ENCODE peak calls at places on chromosomes 1 and 21, in eight cellular contexts. R, G, Z, N, A, W, M and U are unnamed samples.

GRCh38 chr1:100502052-100502792 is 35.7 kb upstream of the GPR88 start:
- DNase-seq in R (no peak), G (no peak), Z (no peak), N (no peak), A (no peak), W (no peak), M (no peak), U (no peak)

GRCh38 chr1:228011721-228012311 is 5.0 kb downstream of the WNT3A start:
- DNase-seq in R (no peak), G (peak; percentile 43), Z (peak; percentile 6), N (no peak), A (peak; percentile 3), W (no peak), M (no peak), U (peak; percentile 58)

GRCh38 chr1:23278717-23279116 is 61.4 kb upstream of the HTR1D start:
- DNase-seq in R (no peak), G (no peak), Z (no peak), N (no peak), A (no peak), W (no peak), M (no peak), U (no peak)

GRCh38 chr1:62241357-62242131 is 46.9 kb downstream of the L1TD1 start:
- DNase-seq in R (no peak), G (no peak), Z (no peak), N (no peak), A (peak; percentile 47), W (peak; percentile 7), M (no peak), U (peak; percentile 13)

GRCh38 chr1:111448482-111448917 is 556 bp downstream of the WDR77 start:
- DNase-seq in R (no peak), G (no peak), Z (no peak), N (no peak), A (no peak), W (no peak), M (no peak), U (no peak)

GRCh38 chr1:207463021-207463420 is 8.9 kb downstream of the CR2 start:
- DNase-seq in R (no peak), G (no peak), Z (no peak), N (no peak), A (no peak), W (no peak), M (no peak), U (no peak)

GRCh38 chr1:92804721-92805169 is 19.8 kb upstream of the EVI5 start:
- DNase-seq in R (no peak), G (peak; percentile 79), Z (peak; percentile 65), N (no peak), A (peak; percentile 50), W (peak; percentile 21), M (no peak), U (no peak)

GRCh38 chr1:211705439-211706205 is 30.2 kb upstream of the NEK2 start:
- DNase-seq in R (no peak), G (no peak), Z (no peak), N (no peak), A (no peak), W (no peak), M (no peak), U (no peak)

GRCh38 chr1:110267260-110267659 is 57.1 kb downstream of the KCNC4 start:
- DNase-seq in R (no peak), G (no peak), Z (no peak), N (no peak), A (no peak), W (no peak), M (no peak), U (no peak)

GRCh38 chr1:16082283-16083038 is 9.0 kb upstream of the FAM131C start:
- DNase-seq in R (peak; percentile 74), G (peak; percentile 96), Z (peak; percentile 61), N (no peak), A (peak; percentile 78), W (peak; percentile 52), M (peak; percentile 69), U (peak; percentile 87)

GRCh38 chr1:36920801-36921405 is 113.4 kb downstream of the GRIK3 start:
- DNase-seq in R (no peak), G (no peak), Z (no peak), N (no peak), A (no peak), W (no peak), M (no peak), U (no peak)

GRCh38 chr1:151707541-151708065 is 9.0 kb downstream of the CELF3 start:
- DNase-seq in R (no peak), G (no peak), Z (no peak), N (no peak), A (no peak), W (no peak), M (no peak), U (no peak)

GRCh38 chr1:151706464-151707415 is 9.9 kb downstream of the CELF3 start:
- DNase-seq in R (no peak), G (no peak), Z (no peak), N (no peak), A (no peak), W (no peak), M (no peak), U (no peak)

GRCh38 chr1:151711044-151711800 is 5.4 kb downstream of the CELF3 start:
- DNase-seq in R (no peak), G (no peak), Z (no peak), N (no peak), A (no peak), W (no peak), M (no peak), U (no peak)

GRCh38 chr1:151710187-151710586 is 6.4 kb downstream of the CELF3 start:
- DNase-seq in R (peak; percentile 87), G (peak; percentile 71), Z (no peak), N (no peak), A (no peak), W (no peak), M (peak; percentile 20), U (no peak)

GRCh38 chr1:151708891-151709290 is 7.7 kb downstream of the CELF3 start:
- DNase-seq in R (no peak), G (no peak), Z (no peak), N (no peak), A (no peak), W (no peak), M (no peak), U (no peak)
- H3K27ac ChIP-seq in R (no peak overlapping the region), G (no peak overlapping the region), Z (no peak overlapping the region), N (no peak overlapping the region), A (no peak overlapping the region), W (no peak overlapping the region), M (no peak overlapping the region), U (no peak overlapping the region)

GRCh38 chr1:159473335-159473734 is 33.8 kb downstream of the OR10J1 start:
- DNase-seq in R (no peak), G (no peak), Z (no peak), N (no peak), A (no peak), W (no peak), M (no peak), U (no peak)
- H3K9me3 ChIP-seq in R (no peaks in the 10 kb centered on the region), G (no peaks in the 10 kb centered on the region), Z (no peaks in the 10 kb centered on the region), N (no peaks in the 10 kb centered on the region), A (no peaks in the 10 kb centered on the region), W (no peaks in the 10 kb centered on the region), M (no peaks in the 10 kb centered on the region), U (no peaks in the 10 kb centered on the region)

DNA sequence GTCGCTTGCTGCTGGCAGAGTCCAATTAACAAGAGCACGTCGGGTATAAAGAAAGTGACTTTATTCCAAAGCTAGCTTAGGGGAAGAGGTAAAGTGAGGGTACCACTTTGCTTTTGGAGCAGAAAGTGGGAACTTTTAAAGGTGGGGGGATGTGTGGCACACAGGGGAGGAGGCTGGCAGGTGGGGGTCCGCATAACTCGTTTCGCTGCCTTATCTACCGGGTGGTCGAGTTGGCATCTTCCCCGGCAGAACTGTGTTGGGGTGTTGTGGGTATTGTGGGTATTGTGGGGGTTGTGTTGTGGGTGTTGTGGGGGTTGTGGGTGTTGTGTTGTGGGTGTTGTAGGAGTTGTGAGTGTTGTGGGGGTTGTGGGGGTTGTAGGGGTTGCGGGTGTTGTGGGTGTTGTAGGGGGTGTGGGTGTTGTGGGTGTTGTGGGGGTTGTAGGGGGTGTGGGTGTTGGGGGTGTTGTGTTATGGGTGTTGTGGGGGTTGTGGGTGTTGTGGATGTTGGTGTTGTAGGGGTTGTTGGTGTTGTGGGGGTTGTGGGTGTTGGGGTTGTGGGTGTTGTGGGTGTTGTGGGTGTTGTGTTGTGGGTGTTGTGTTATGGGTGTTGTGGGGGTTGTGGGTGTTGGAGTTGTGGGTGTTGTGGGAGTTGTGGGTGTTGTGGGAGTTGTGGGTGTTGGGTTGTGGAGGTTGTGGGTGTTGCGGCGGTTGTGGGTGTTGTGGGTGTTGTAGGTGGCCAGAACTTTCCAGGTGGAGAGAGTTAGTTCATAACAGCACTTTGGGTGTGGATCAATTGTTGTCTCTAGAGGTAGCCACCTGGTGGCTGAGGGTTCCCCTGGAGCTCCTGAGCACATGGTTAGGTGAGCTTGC is 52.7 kb downstream of the AGPAT3 start:
- DNase-seq in R (no peak), G (no peak), Z (no peak), N (no peak), A (no peak), W (no peak), M (no peak), U (peak; percentile 62)
- H3K4me3 ChIP-seq in R (peak overlapping the region; percentile 17), G (no peak overlapping the region), Z (no peak overlapping the region), N (peak overlapping the region; percentile 52), A (no peak overlapping the region), W (no peak overlapping the region), M (no peak overlapping the region), U (peak overlapping the region; percentile 68)

GRCh38 chr21:38351961-38352521 is 95.2 kb downstream of the KCNJ15 start:
- DNase-seq in R (no peak), G (peak; percentile 66), Z (no peak), N (no peak), A (no peak), W (no peak), M (no peak), U (no peak)

GRCh38 chr21:38352536-38353219 is 95.9 kb downstream of the KCNJ15 start:
- DNase-seq in R (peak; percentile 48), G (peak; percentile 92), Z (peak; percentile 26), N (no peak), A (no peak), W (peak; percentile 70), M (no peak), U (no peak)

GRCh38 chr21:38349111-38349746 is 92.4 kb downstream of the KCNJ15 start:
- DNase-seq in R (no peak), G (peak; percentile 8), Z (no peak), N (no peak), A (no peak), W (no peak), M (no peak), U (no peak)

GRCh38 chr21:38350681-38351080 is 93.9 kb downstream of the KCNJ15 start:
- DNase-seq in R (no peak), G (peak; percentile 35), Z (no peak), N (no peak), A (no peak), W (no peak), M (no peak), U (no peak)

DNA sequence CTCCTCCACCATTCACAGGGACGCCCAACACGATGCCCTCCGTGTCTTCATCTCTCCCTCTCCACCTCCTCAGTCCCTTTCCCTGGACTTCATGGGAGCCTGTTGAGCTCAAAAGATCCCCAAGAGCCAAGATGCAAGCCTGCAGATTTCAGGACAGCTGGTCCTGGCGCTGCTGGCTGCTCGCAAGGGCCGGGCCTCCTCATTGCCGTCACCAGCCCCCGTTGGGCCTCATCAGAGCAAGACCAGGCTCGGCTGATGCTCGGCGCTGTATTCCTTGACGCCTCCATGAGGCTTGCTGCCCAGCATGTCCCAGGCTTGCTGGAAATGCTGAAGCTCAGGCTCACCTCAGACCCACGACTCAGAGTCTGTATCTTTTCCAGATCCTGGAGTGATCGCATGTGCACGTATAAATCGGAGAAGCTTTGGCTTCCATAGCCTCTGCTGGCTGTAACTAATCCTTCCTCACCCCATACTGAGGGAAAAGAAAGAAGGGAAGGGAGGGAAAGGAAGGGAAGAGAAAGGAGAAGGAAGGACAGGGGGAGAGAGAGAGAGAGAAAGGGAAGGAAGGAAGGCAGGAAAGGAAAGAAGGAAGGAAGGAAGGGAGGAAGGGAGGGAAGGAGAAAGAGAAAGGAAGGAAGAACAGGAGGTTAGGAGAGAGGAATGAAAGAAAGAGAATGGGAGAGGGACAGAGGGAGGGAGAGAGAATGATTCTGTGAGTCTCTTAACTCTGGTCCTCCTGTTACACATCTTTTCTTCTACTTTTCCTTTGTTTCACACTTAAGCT is 94.6 kb downstream of the KCNJ15 start:
- DNase-seq in R (no peak), G (peak; percentile 41), Z (no peak), N (no peak), A (no peak), W (no peak), M (no peak), U (no peak)
- H3K27ac ChIP-seq in R (no peak overlapping the region), G (no peak overlapping the region), Z (no peak overlapping the region), N (peak overlapping the region; percentile 35), A (no peak overlapping the region), W (no peak overlapping the region), M (no peak overlapping the region), U (peak overlapping the region; percentile 65)